ENCODE peak calls at places on chromosomes 16 and 17, in five cellular contexts. C, W, K, U and F are unnamed samples.

GRCh38 chr16:78628526-78628925 is 529.1 kb downstream of the WWOX start:
- DNase-seq in C (no peak), W (no peak), K (no peak), U (no peak), F (no peak)

GRCh38 chr16:55120408-55120807 is 189.7 kb downstream of the IRX5 start:
- DNase-seq in C (no peak), W (no peak), K (no peak), U (no peak), F (peak)

GRCh38 chr17:10171057-10171456 is 27.3 kb downstream of the GAS7 start:
- DNase-seq in C (no peak), W (no peak), K (no peak), U (no peak), F (no peak)

GRCh38 chr17:80855968-80856862 is 135.4 kb upstream of the CHMP6 start:
- DNase-seq in C (peak), W (no peak), K (no peak), U (peak), F (peak)

GRCh38 chr17:9854255-9854654 is 28.5 kb downstream of the GLP2R start:
- DNase-seq in C (no peak), W (no peak), K (no peak), U (no peak), F (no peak)

GRCh38 chr16:30541502-30542329 is 7.1 kb upstream of the ZNF747 start:
- DNase-seq in C (peak), W (no peak), K (no peak), U (peak), F (peak)

GRCh38 chr17:49708515-49709161 is 874 bp upstream of the SLC35B1 start:
- DNase-seq in C (no peak), W (no peak), K (no peak), U (peak), F (no peak)

GRCh38 chr17:40091691-40092397 is 8.5 kb downstream of the NR1D1 start:
- DNase-seq in C (no peak), W (no peak), K (peak), U (no peak), F (peak)

GRCh38 chr16:55759983-55760664 is 72.8 kb downstream of the CES1 start:
- DNase-seq in C (no peak), W (no peak), K (no peak), U (no peak), F (peak)

GRCh38 chr16:84953051-84953746 is 58.1 kb downstream of the ZDHHC7 start:
- DNase-seq in C (no peak), W (no peak), K (no peak), U (no peak), F (peak)

GRCh38 chr17:7249219-7249618 is 2.3 kb downstream of the CTDNEP1 start:
- DNase-seq in C (no peak), W (no peak), K (no peak), U (no peak), F (no peak)

GRCh38 chr16:52677487-52677886 is 130.5 kb upstream of the TOX3 start:
- DNase-seq in C (no peak), W (no peak), K (no peak), U (no peak), F (peak)

GRCh38 chr17:4854181-4854681 is 21.1 kb downstream of the MINK1 start:
- DNase-seq in C (peak), W (no peak), K (no peak), U (peak), F (peak)

GRCh38 chr17:78040561-78041400 is 82.3 kb downstream of the TNRC6C start:
- DNase-seq in C (no peak), W (peak), K (peak), U (peak), F (peak)

GRCh38 chr17:40707720-40708119 is 4.2 kb upstream of the KRT24 start:
- DNase-seq in C (no peak), W (no peak), K (no peak), U (peak), F (no peak)

GRCh38 chr17:59706900-59707181 is 389 bp downstream of the PTRH2 start:
- DNase-seq in C (no peak), W (no peak), K (no peak), U (no peak), F (no peak)

GRCh38 chr17:22277595-22277994 is 585.3 kb downstream of the KCNJ18 start:
- DNase-seq in C (no peak), W (no peak), K (no peak), U (no peak), F (no peak)

GRCh38 chr17:63760771-63761539 is 12.4 kb downstream of the CCDC47 start:
- DNase-seq in C (no peak), W (no peak), K (no peak), U (no peak), F (no peak)

GRCh38 chr16:54030451-54030850 is 256.1 kb downstream of the IRX3 start:
- DNase-seq in C (no peak), W (no peak), K (no peak), U (peak), F (no peak)

GRCh38 chr17:8632087-8632486 is 1.6 kb upstream of the MYH10 start:
- DNase-seq in C (no peak), W (no peak), K (no peak), U (no peak), F (peak)

GRCh38 chr16:89613101-89613953 is at the start of gene DPEP1:
- DNase-seq in C (no peak), W (no peak), K (no peak), U (no peak), F (no peak)

GRCh38 chr17:37388266-37388665 is 12.5 kb downstream of the C17orf78 start:
- DNase-seq in C (no peak), W (no peak), K (no peak), U (no peak), F (no peak)

GRCh38 chr16:2426941-2427361 is 2.3 kb upstream of the CCNF start:
- DNase-seq in C (no peak), W (no peak), K (no peak), U (peak), F (no peak)

GRCh38 chr17:40350410-40351184 is 13.9 kb downstream of the GJD3 start:
- DNase-seq in C (no peak), W (no peak), K (peak), U (no peak), F (peak)

GRCh38 chr17:50904522-50905459 is 38.6 kb upstream of the TOB1 start:
- DNase-seq in C (no peak), W (peak), K (peak), U (peak), F (peak)

GRCh38 chr16:70676571-70677498 is 9.0 kb downstream of the MTSS2 start:
- DNase-seq in C (no peak), W (no peak), K (no peak), U (no peak), F (no peak)